ENCODE peak calls at places on chromosome 21, in five cellular contexts. Y, Z, O, L and F are unnamed samples.

GRCh38 chr21:33801424-33802405 is 113.9 kb downstream of the ATP5PO start:
- DNase-seq in Y (no peak), Z (peak), O (no peak), L (no peak), F (no peak)

GRCh38 chr21:35036521-35037383 is 12.3 kb downstream of the RUNX1 start:
- DNase-seq in Y (no peak), Z (no peak), O (no peak), L (no peak), F (no peak)

GRCh38 chr21:37369307-37369854 is 2.8 kb downstream of the DYRK1A start:
- DNase-seq in Y (no peak), Z (no peak), O (no peak), L (no peak), F (no peak)

GRCh38 chr21:40731206-40731605 is 115.8 kb downstream of the DSCAM start:
- DNase-seq in Y (no peak), Z (no peak), O (no peak), L (no peak), F (no peak)

GRCh38 chr21:14736672-14737071 is 190.6 kb upstream of the SAMSN1 start:
- DNase-seq in Y (no peak), Z (no peak), O (no peak), L (no peak), F (no peak)

GRCh38 chr21:36379236-36379635 is 6.0 kb upstream of the CHAF1B start:
- DNase-seq in Y (no peak), Z (no peak), O (no peak), L (no peak), F (no peak)

GRCh38 chr21:21232320-21232719 is 234.1 kb downstream of the NCAM2 start:
- DNase-seq in Y (no peak), Z (peak), O (no peak), L (no peak), F (peak)

GRCh38 chr21:26210614-26211013 is 40.0 kb upstream of the APP start:
- DNase-seq in Y (no peak), Z (peak), O (no peak), L (no peak), F (no peak)

GRCh38 chr21:21187579-21187978 is 189.4 kb downstream of the NCAM2 start:
- DNase-seq in Y (no peak), Z (no peak), O (no peak), L (no peak), F (no peak)

GRCh38 chr21:36388835-36389234 is 3.6 kb downstream of the CHAF1B start:
- DNase-seq in Y (no peak), Z (peak), O (no peak), L (no peak), F (peak)

GRCh38 chr21:26106562-26106961 is 64.0 kb downstream of the APP start:
- DNase-seq in Y (no peak), Z (no peak), O (no peak), L (no peak), F (no peak)

GRCh38 chr21:36889401-36889800 is 77.1 kb downstream of the HLCS start:
- DNase-seq in Y (no peak), Z (no peak), O (no peak), L (no peak), F (no peak)

GRCh38 chr21:36321325-36322082 is 1.5 kb downstream of the MORC3 start:
- DNase-seq in Y (peak), Z (peak), O (no peak), L (no peak), F (no peak)

GRCh38 chr21:34813266-34813886 is 144.6 kb downstream of the CLIC6 start:
- DNase-seq in Y (no peak), Z (peak), O (no peak), L (no peak), F (no peak)

GRCh38 chr21:34205811-34206635 is 132.6 kb downstream of the MRPS6 start:
- DNase-seq in Y (no peak), Z (no peak), O (no peak), L (no peak), F (no peak)

GRCh38 chr21:40242586-40242985 is 375.3 kb downstream of the PCP4 start:
- DNase-seq in Y (no peak), Z (no peak), O (no peak), L (no peak), F (no peak)

GRCh38 chr21:33362044-33362555 is 37.3 kb downstream of the IFNAR1 start:
- DNase-seq in Y (no peak), Z (peak), O (no peak), L (no peak), F (no peak)

GRCh38 chr21:41368361-41369104 is 6.7 kb downstream of the MX2 start:
- DNase-seq in Y (no peak), Z (no peak), O (no peak), L (no peak), F (no peak)

GRCh38 chr21:33902349-33902748 is 13.3 kb downstream of the ATP5PO start:
- DNase-seq in Y (no peak), Z (no peak), O (no peak), L (no peak), F (no peak)

GRCh38 chr21:33491373-33492102 is at the start of gene DNAJC28:
- DNase-seq in Y (peak), Z (peak), O (peak), L (peak), F (peak)

GRCh38 chr21:18468775-18469174 is 65.2 kb upstream of the TMPRSS15 start:
- DNase-seq in Y (no peak), Z (no peak), O (no peak), L (no peak), F (no peak)

GRCh38 chr21:35227774-35228173 is 178.7 kb upstream of the RUNX1 start:
- DNase-seq in Y (no peak), Z (no peak), O (no peak), L (no peak), F (no peak)

GRCh38 chr21:41752231-41752681 is 14.6 kb downstream of the RIPK4 start:
- DNase-seq in Y (no peak), Z (peak), O (no peak), L (no peak), F (no peak)

GRCh38 chr21:17829472-17829871 is 10.3 kb upstream of the C21orf91 start:
- DNase-seq in Y (no peak), Z (peak), O (no peak), L (no peak), F (no peak)

GRCh38 chr21:34498623-34499022 is 13.4 kb downstream of the KCNE1 start:
- DNase-seq in Y (peak), Z (peak), O (no peak), L (no peak), F (no peak)

GRCh38 chr21:43758811-43759210 is 17.3 kb downstream of the CSTB start:
- DNase-seq in Y (no peak), Z (no peak), O (no peak), L (no peak), F (no peak)

GRCh38 chr21:43755820-43756594 is 20.1 kb downstream of the CSTB start:
- DNase-seq in Y (no peak), Z (no peak), O (no peak), L (no peak), F (no peak)

GRCh38 chr21:43757601-43758000 is 18.5 kb downstream of the CSTB start:
- DNase-seq in Y (no peak), Z (no peak), O (no peak), L (peak), F (no peak)

GRCh38 chr21:43759651-43760050 is 16.5 kb downstream of the CSTB start:
- DNase-seq in Y (no peak), Z (no peak), O (no peak), L (no peak), F (no peak)

GRCh38 chr21:43758132-43758619 is 17.9 kb downstream of the CSTB start:
- DNase-seq in Y (no peak), Z (peak), O (peak), L (peak), F (no peak)
- TF ChIP-seq CTCF in Y (no peak), Z (no peak), O (no peak), L (peak), F (no peak)

DNA sequence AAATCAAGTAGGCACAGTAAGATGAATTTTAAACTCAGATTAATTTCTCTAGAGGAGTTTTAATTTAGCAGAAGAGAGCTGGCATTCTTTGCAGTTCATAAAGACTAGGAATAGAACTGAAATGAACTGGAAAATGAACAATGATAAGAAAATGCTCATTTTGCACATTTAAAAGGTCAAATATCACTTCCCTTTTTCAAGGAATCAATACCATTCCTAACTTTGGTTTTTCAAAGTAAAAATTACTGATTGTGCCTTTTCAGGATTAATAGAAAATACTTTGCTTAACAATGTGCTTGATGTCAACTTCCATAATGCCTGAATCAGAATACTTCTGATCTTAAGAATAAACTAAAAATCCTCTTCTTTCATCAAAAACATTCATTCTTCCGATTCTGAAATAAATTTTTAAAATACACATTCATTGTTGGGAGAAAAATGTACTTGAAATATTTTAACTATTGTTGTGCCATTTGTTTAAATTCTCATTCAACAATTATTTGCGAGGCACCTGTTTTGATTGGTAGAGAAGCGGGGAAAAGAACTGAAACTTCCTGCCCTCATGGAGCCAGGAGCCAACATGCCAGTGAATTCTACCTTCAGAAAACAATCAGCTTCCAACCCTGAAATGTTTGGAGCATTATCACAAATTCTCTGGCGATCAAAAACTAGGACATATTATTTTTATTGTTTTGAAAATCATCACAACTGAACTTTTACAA is 2.1 kb downstream of the SCAF4 start:
- DNase-seq in Y (no peak), Z (no peak), O (no peak), L (no peak), F (no peak)
- H3K4me3 ChIP-seq in Y (peak), Z (peak), O (peak), L (peak), F (peak)

GRCh38 chr21:45768011-45768740 is 124.7 kb downstream of the PCBP3 start:
- DNase-seq in Y (no peak), Z (no peak), O (no peak), L (no peak), F (no peak)

GRCh38 chr21:45767071-45768006 is 123.8 kb downstream of the PCBP3 start:
- DNase-seq in Y (no peak), Z (no peak), O (no peak), L (no peak), F (no peak)

GRCh38 chr21:45769239-45769758 is 125.8 kb downstream of the PCBP3 start:
- DNase-seq in Y (no peak), Z (no peak), O (no peak), L (no peak), F (no peak)

GRCh38 chr21:45769896-45770295 is 126.4 kb downstream of the PCBP3 start:
- DNase-seq in Y (no peak), Z (no peak), O (no peak), L (no peak), F (no peak)

GRCh38 chr21:45768741-45769049 is 125.2 kb downstream of the PCBP3 start:
- DNase-seq in Y (no peak), Z (no peak), O (no peak), L (no peak), F (no peak)
- TF ChIP-seq CTCF in Y (no peak), Z (no peak), O (no peak), L (no peak), F (no peak)

GRCh38 chr21:27397578-27397977 is 430.7 kb upstream of the ADAMTS5 start:
- DNase-seq in Y (no peak), Z (no peak), O (no peak), L (no peak), F (no peak)

GRCh38 chr21:27403011-27403410 is 436.1 kb upstream of the ADAMTS5 start:
- DNase-seq in Y (no peak), Z (no peak), O (no peak), L (no peak), F (no peak)

DNA sequence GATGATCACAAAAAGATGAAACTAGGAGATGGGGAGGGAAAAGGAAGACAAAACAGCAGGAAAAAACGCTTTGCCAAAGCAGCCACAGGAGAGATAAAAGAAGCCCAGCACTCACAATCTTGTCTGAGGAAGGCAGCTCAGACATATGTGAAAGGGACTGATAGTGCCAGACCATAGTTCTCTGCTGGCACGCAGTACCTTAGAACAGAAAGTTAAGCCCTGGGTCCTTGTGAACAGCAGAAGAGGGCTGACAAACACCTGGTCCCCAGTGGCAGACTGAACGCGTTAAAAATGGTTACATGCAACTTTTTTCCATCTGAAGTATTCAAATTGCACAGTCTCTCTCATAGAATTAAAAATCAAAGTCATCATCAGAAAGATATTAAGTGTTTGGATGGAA is 433.2 kb upstream of the ADAMTS5 start:
- DNase-seq in Y (no peak), Z (no peak), O (no peak), L (no peak), F (no peak)
- H3K4me3 ChIP-seq in Y (no peak), Z (no peak), O (no peak), L (no peak), F (no peak)

GRCh38 chr21:29025328-29025713 is 853 bp downstream of the USP16 start:
- DNase-seq in Y (no peak), Z (peak), O (no peak), L (no peak), F (no peak)
- TF ChIP-seq CTCF in Y (no peak), Z (no peak), O (no peak), L (no peak), F (no peak)

GRCh38 chr21:38376235-38376634 is 119.4 kb downstream of the KCNJ15 start:
- DNase-seq in Y (no peak), Z (no peak), O (no peak), L (no peak), F (no peak)
- H3K4me3 ChIP-seq in Y (no peak), Z (no peak), O (no peak), L (no peak), F (no peak)

GRCh38 chr21:45289134-45289533 is 1.4 kb upstream of the POFUT2 start:
- DNase-seq in Y (no peak), Z (no peak), O (no peak), L (no peak), F (no peak)

GRCh38 chr21:45291613-45292398 is 4.1 kb upstream of the POFUT2 start:
- DNase-seq in Y (peak), Z (no peak), O (peak), L (peak), F (no peak)

GRCh38 chr21:45288441-45288841 is 746 bp upstream of the POFUT2 start:
- DNase-seq in Y (no peak), Z (no peak), O (no peak), L (no peak), F (no peak)

GRCh38 chr21:45290948-45291612 is 3.4 kb upstream of the POFUT2 start:
- DNase-seq in Y (no peak), Z (no peak), O (peak), L (peak), F (peak)

DNA sequence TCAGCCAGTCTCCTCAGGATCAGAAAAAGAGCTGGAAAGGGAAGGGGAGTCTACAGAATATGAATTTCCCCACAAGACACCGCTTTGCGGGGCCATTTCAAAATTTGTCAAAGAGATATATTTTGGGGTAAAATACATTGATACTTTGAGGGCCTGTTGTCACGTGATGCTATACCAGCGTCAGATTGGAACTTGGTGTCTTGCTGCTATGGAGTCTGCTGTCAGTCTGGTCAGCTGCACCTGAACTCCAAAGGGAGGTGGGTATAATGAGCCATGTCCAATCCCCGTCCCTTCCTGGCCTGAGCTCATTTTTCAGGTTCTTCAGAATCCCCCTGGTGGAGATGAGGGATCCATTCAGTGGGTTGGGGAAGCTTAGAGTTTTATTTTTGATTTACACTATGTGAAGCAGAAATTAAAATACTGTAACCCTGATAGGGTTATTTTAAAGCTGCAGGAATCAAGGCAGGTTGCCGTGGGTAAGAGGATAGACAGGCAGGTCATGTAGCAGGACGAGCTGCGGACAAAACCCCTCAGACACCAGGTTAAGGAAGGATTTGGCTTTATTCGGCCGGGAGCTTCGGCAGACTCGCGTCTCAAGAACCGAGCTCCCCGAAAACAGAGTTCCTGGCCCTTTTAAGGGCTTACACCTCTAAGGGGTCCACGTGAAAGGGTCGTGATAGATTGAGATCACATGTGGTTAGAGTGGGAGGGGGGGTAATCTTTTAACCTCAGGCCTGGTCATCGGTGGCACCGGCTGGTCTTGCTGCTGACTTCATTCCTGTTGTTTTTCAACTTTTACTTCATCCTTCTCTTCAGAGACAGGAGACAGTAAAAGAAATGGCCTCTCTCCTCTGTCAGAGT is 2.2 kb upstream of the POFUT2 start:
- DNase-seq in Y (no peak), Z (no peak), O (peak), L (peak), F (no peak)
- TF ChIP-seq CTCF in Y (no peak), Z (peak), O (no peak), L (no peak), F (peak)